ENCODE peak calls at places on chromosome 22, in eight cellular contexts. L is adrenal gland, S is uterus, W is Peyer's patch, D is A549, R is stomach, B is heart left ventricle, O is sigmoid colon. P is an unnamed sample. For H3K9me3, the result is how much of the 10 kb centered on the place peaks cover.

GRCh38 chr22:40636380-40637180 is at the start of gene MRTFA:
- DNase-seq in O (peak), S (peak), R (peak), D (peak), W (peak), B (peak), L (peak), P (peak)

GRCh38 chr22:42906605-42907338 is 49.7 kb upstream of the ARFGAP3 start:
- DNase-seq in S (peak), W (no peak), R (no peak), O (peak), D (no peak), L (peak), B (peak), P (no peak)

GRCh38 chr22:23370251-23370650 is 189.9 kb downstream of the BCR start:
- DNase-seq in L (no peak), R (no peak), W (no peak), B (no peak), D (no peak), S (no peak), O (no peak), P (no peak)

GRCh38 chr22:41327124-41327523 is 25.8 kb downstream of the ZC3H7B start:
- DNase-seq in B (no peak), D (no peak), O (no peak), W (no peak), S (no peak), L (no peak), R (no peak), P (no peak)

GRCh38 chr22:33921576-33922181 is 1.4 kb upstream of the LARGE1 start:
- DNase-seq in W (peak), D (peak), S (peak), L (peak), O (peak), B (peak), R (peak), P (peak)

GRCh38 chr22:37051629-37052385 is at the start of gene KCTD17:
- DNase-seq in O (peak), L (peak), D (peak), B (peak), R (peak), W (peak), S (peak), P (peak)

GRCh38 chr22:23216331-23217170 is 36.2 kb downstream of the BCR start:
- DNase-seq in R (no peak), D (no peak), S (no peak), W (peak), L (peak), B (no peak), O (no peak), P (no peak)

GRCh38 chr22:31343235-31344191 is 2.6 kb downstream of the PATZ1 start:
- DNase-seq in L (no peak), W (peak), O (no peak), R (peak), D (no peak), S (peak), B (peak), P (peak)

GRCh38 chr22:17239156-17239701 is 20.0 kb upstream of the ADA2 start:
- DNase-seq in S (no peak), O (no peak), B (no peak), W (no peak), R (no peak), L (no peak), D (no peak), P (no peak)

GRCh38 chr22:23537421-23537820 is 42.7 kb downstream of the IGLL1 start:
- DNase-seq in B (no peak), S (no peak), L (no peak), R (no peak), D (no peak), O (peak), W (peak), P (no peak)

GRCh38 chr22:41481131-41481830 is 12.4 kb downstream of the ACO2 start:
- DNase-seq in W (peak), S (peak), L (peak), R (no peak), O (no peak), B (peak), D (no peak), P (peak)

GRCh38 chr22:28955817-28956216 is 72.4 kb downstream of the ZNRF3 start:
- DNase-seq in D (no peak), S (no peak), O (no peak), R (peak), W (no peak), L (no peak), B (no peak), P (no peak)

GRCh38 chr22:26453812-26454500 is 24.9 kb downstream of the ASPHD2 start:
- DNase-seq in O (no peak), D (no peak), S (no peak), L (no peak), B (peak), R (no peak), W (no peak), P (no peak)

GRCh38 chr22:23264610-23265388 is 84.5 kb downstream of the BCR start:
- DNase-seq in B (no peak), R (peak), W (no peak), D (no peak), L (peak), S (no peak), O (no peak), P (no peak)

GRCh38 chr22:19887251-19887985 is 32.7 kb upstream of the GNB1L start:
- DNase-seq in D (no peak), R (no peak), B (no peak), W (no peak), O (no peak), S (no peak), L (no peak), P (no peak)

GRCh38 chr22:23242473-23243001 is 62.2 kb downstream of the BCR start:
- DNase-seq in D (no peak), W (no peak), S (no peak), B (no peak), R (no peak), O (no peak), L (peak), P (no peak)

GRCh38 chr22:30212996-30213441 is 33.5 kb downstream of the LIF start:
- DNase-seq in O (no peak), B (no peak), R (no peak), S (no peak), L (peak), D (peak), W (no peak), P (peak)

GRCh38 chr22:39316440-39317083 is 2.9 kb downstream of the RPL3 start:
- DNase-seq in R (peak), D (no peak), S (peak), L (peak), O (peak), B (peak), W (peak), P (peak)
- TF ChIP-seq POLR2A in R (no peak), D (no peak), S (no peak), L (no peak), O (no peak), B (no peak), W (no peak), P (no peak)

GRCh38 chr22:47645450-47645914 is 883.0 kb downstream of the TBC1D22A start:
- DNase-seq in W (no peak), S (no peak), D (no peak), O (no peak), L (no peak), R (no peak), B (no peak), P (no peak)
- H3K4me3 ChIP-seq in W (no peak), S (no peak), D (no peak), O (no peak), L (no peak), R (no peak), B (no peak), P (no peak)

GRCh38 chr22:12601870-12602779 is 2925.9 kb upstream of the OR11H1 start:
- DNase-seq in R (peak), S (no peak), L (peak), D (no peak), B (peak), W (no peak), O (peak), P (no peak)
- H3K9me3 ChIP-seq in R (under half), S (under half), L (under half), D (under half), B (under half), W (under half), O (under half), P (under half)

GRCh38 chr22:35727436-35727835 is 9.8 kb downstream of the APOL5 start:
- DNase-seq in B (no peak), W (no peak), R (peak), D (no peak), S (no peak), O (no peak), L (no peak), P (no peak)

GRCh38 chr22:35725521-35725920 is 7.8 kb downstream of the APOL5 start:
- DNase-seq in L (no peak), O (no peak), B (no peak), W (no peak), S (no peak), D (no peak), R (no peak), P (no peak)

GRCh38 chr22:35726933-35727332 is 9.3 kb downstream of the APOL5 start:
- DNase-seq in D (no peak), L (no peak), W (no peak), R (peak), O (no peak), B (no peak), S (no peak), P (no peak)

GRCh38 chr22:35728639-35729308 is 11.1 kb downstream of the APOL5 start:
- DNase-seq in D (no peak), R (peak), W (peak), O (no peak), L (no peak), B (no peak), S (no peak), P (no peak)

DNA sequence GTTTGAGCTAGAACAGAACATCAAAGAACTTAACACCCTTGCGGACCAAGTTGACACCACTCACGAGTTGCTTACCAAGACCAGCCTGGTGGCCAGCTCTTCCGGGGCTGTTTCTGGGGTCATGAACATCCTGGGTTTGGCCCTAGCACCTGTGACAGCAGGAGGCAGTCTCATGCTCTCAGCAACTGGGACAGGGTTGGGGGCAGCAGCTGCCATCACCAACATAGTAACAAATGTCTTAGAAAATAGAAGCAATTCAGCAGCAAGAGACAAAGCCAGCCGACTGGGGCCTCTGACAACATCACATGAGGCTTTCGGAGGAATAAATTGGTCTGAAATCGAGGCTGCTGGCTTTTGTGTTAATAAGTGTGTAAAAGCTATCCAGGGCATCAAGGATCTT is 8.7 kb downstream of the APOL5 start:
- DNase-seq in L (no peak), S (no peak), O (no peak), W (no peak), B (no peak), R (peak), D (no peak), P (no peak)
- TF ChIP-seq POLR2A in L (no peak), S (no peak), O (no peak), W (no peak), B (no peak), R (no peak), D (no peak), P (no peak)

DNA sequence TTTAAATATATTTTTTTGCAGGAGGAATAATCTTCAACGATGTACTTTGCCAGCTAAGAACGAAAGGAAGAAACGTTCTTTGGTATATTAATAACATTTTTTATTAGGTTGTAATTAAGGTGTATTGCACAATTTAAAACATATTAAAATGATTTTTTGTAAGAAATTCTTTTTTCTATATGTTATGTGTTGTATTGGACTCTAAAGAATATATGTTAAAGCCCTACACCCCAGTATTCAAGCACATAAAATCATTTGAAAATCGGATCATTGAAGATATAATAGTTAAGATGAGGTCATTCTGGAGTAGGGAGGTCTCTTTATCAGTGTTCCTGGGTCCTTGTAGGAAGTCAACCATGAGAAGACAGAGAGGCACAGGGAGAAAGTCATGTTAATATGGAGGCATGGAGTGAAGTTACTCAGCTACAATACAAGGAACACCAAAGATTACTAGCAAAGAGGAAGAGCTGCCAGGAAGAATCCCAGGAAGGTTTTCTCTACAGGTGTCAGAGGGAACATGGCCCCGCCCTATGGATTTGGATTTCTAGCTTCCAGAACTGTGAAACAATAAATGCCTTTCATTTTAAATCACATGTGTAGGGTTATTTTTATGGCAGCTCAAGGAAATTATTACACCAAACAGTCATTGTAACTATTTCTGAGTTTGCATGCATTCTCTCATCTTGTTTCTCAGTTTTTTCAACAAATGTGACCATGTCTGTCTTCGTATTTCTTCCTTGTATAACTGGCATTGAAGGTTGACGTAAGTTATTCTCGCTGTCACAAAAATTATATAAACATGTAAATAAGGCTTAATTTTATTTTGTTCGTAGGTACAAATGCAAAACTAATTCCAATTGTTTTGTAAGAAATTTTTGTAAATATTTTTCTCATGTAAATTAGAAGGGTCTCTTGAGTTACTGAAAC is 75.4 kb upstream of the VPREB1 start:
- DNase-seq in S (no peak), W (no peak), B (no peak), R (no peak), D (no peak), L (no peak), O (no peak), P (no peak)
- H3K4me3 ChIP-seq in S (peak), W (no peak), B (no peak), R (no peak), D (peak), L (no peak), O (no peak), P (no peak)

DNA sequence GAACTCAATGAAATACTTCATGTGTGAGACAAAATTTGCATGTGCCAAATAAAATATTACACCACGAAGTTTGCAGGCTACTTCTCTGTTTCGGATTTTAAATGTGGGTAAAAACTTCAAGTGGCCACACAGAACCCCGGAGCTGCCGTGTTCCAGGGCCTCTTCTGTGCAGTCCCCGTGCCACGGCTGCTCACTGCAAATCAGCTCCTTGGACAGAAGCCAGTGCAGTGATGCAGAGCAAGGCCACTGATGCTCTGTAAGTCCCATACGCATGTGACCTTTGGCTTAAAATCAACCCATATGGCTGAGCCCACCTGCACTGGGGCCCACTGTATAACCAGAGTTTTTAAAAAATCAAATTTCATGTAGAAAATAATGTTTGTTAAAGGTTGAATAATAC is 1309.4 kb downstream of the TBC1D22A start:
- DNase-seq in D (no peak), L (no peak), S (no peak), O (no peak), R (no peak), B (no peak), W (no peak), P (no peak)
- H3K9me3 ChIP-seq in D (under half), L (under half), S (under half), O (under half), R (under half), B (under half), W (under half), P (under half)

DNA sequence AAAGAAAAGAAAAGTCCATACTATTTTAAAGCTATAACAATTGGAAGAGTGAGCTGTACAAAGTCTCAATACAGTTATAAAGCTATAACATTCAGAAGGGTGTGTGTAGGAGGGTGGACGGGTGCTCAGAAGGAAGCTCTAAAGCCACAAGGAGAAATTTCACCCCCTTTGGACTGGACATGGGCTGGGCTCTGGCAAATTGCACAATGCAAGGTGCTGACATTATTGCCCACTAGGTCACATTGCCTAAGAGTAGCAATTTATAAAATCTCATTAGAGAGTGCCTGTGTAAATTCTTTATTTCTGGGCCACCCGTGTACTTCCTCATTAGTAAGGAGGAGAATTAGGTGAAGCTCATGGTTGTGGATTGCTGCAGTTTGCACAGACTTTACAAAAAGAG is 5.7 kb upstream of the APOBEC3A start:
- DNase-seq in S (no peak), D (no peak), W (peak), R (no peak), O (no peak), L (no peak), B (no peak), P (peak)
- TF ChIP-seq POLR2A in S (no peak), D (no peak), W (no peak), R (no peak), O (no peak), L (no peak), B (no peak), P (no peak)

P was measured in upper lobe of left lung.